ENCODE peak calls at places on chromosomes 2 and 18, in eight cellular contexts. D is CD4-positive, alpha-beta memory T cell; J is HTR-8/SVneo; R is cortex of kidney; V is left ventricle myocardium superior; L is AG04450; Q is HFF-Myc; E is fibroblast of lung. H is an unnamed sample.

GRCh38 chr2:218880749-218881594 is at the start of gene WNT10A:
- DNase-seq in D (no peak), J (no peak), R (no peak), V (no peak), L (no peak), Q (no peak), E (no peak), H (no peak)

GRCh38 chr2:224086226-224086911 is 47.3 kb upstream of the SERPINE2 start:
- DNase-seq in D (no peak), J (peak), R (no peak), V (no peak), L (no peak), Q (peak), E (peak), H (no peak)

GRCh38 chr2:222439692-222440091 is 15.3 kb downstream of the SGPP2 start:
- DNase-seq in D (no peak), J (no peak), R (no peak), V (no peak), L (no peak), Q (no peak), E (no peak), H (no peak)

GRCh38 chr2:96800762-96801463 is 15.2 kb upstream of the CNNM3 start:
- DNase-seq in D (peak), J (peak), R (no peak), V (peak), L (no peak), Q (no peak), E (peak), H (peak)

GRCh38 chr2:227462972-227463931 is 8.7 kb upstream of the AGFG1 start:
- DNase-seq in D (no peak), J (no peak), R (no peak), V (no peak), L (no peak), Q (no peak), E (no peak), H (no peak)

GRCh38 chr18:41938445-41938844 is 16.6 kb upstream of the PIK3C3 start:
- DNase-seq in D (no peak), J (no peak), R (no peak), V (no peak), L (peak), Q (peak), E (peak), H (no peak)

GRCh38 chr2:9178110-9178904 is 28.3 kb upstream of the ASAP2 start:
- DNase-seq in D (no peak), J (no peak), R (no peak), V (no peak), L (no peak), Q (no peak), E (no peak), H (peak)

GRCh38 chr2:17791121-17791902 is 24.9 kb upstream of the MSGN1 start:
- DNase-seq in D (no peak), J (no peak), R (no peak), V (no peak), L (peak), Q (peak), E (peak), H (peak)

GRCh38 chr2:36423172-36423571 is 67.6 kb downstream of the CRIM1 start:
- DNase-seq in D (no peak), J (no peak), R (no peak), V (no peak), L (no peak), Q (no peak), E (no peak), H (peak)

GRCh38 chr2:237648016-237648381 is 20.6 kb downstream of the LRRFIP1 start:
- DNase-seq in D (no peak), J (no peak), R (no peak), V (no peak), L (no peak), Q (no peak), E (no peak), H (no peak)

GRCh38 chr18:69367104-69367503 is 33.6 kb upstream of the DOK6 start:
- DNase-seq in D (no peak), J (no peak), R (no peak), V (no peak), L (no peak), Q (no peak), E (no peak), H (no peak)

GRCh38 chr18:23932385-23933067 is 82.0 kb upstream of the TTC39C start:
- DNase-seq in D (no peak), J (no peak), R (no peak), V (no peak), L (no peak), Q (no peak), E (no peak), H (no peak)

GRCh38 chr2:85755122-85756027 is 1.6 kb downstream of the ATOH8 start:
- DNase-seq in D (peak), J (no peak), R (no peak), V (peak), L (no peak), Q (no peak), E (peak), H (peak)

GRCh38 chr2:216735661-216736060 is 40.3 kb upstream of the IGFBP5 start:
- DNase-seq in D (no peak), J (no peak), R (no peak), V (no peak), L (no peak), Q (no peak), E (no peak), H (no peak)

GRCh38 chr18:39489426-39489825 is 1923.8 kb upstream of the CELF4 start:
- DNase-seq in D (no peak), J (no peak), R (no peak), V (no peak), L (no peak), Q (no peak), E (peak), H (no peak)

GRCh38 chr2:176612736-176613135 is 343.5 kb downstream of the MTX2 start:
- DNase-seq in D (no peak), J (peak), R (no peak), V (no peak), L (no peak), Q (no peak), E (no peak), H (peak)

GRCh38 chr18:76619342-76620315 is 124.6 kb upstream of the ZNF516 start:
- DNase-seq in D (no peak), J (no peak), R (no peak), V (peak), L (no peak), Q (no peak), E (peak), H (no peak)

GRCh38 chr2:68436270-68436669 is 30.8 kb downstream of the FBXO48 start:
- DNase-seq in D (no peak), J (no peak), R (no peak), V (no peak), L (no peak), Q (no peak), E (no peak), H (no peak)

GRCh38 chr18:80175451-80176235 is 66.6 kb downstream of the ADNP2 start:
- DNase-seq in D (peak), J (no peak), R (no peak), V (no peak), L (no peak), Q (no peak), E (no peak), H (no peak)

GRCh38 chr2:218886461-218886947 is 5.9 kb downstream of the WNT10A start:
- DNase-seq in D (no peak), J (no peak), R (no peak), V (no peak), L (no peak), Q (no peak), E (no peak), H (no peak)

GRCh38 chr2:106039634-106040033 is 154.5 kb downstream of the UXS1 start:
- DNase-seq in D (no peak), J (no peak), R (no peak), V (no peak), L (no peak), Q (no peak), E (peak), H (no peak)

GRCh38 chr2:217433522-217433921 is 569.3 kb downstream of the TNS1 start:
- DNase-seq in D (no peak), J (no peak), R (no peak), V (peak), L (no peak), Q (no peak), E (peak), H (no peak)

GRCh38 chr2:32289165-32290054 is 11.7 kb downstream of the YIPF4 start:
- DNase-seq in D (no peak), J (no peak), R (no peak), V (no peak), L (peak), Q (no peak), E (peak), H (no peak)

GRCh38 chr18:60003610-60004185 is 103.9 kb downstream of the PMAIP1 start:
- DNase-seq in D (no peak), J (no peak), R (no peak), V (no peak), L (no peak), Q (no peak), E (no peak), H (no peak)

GRCh38 chr18:24479371-24479770 is 18.9 kb downstream of the HRH4 start:
- DNase-seq in D (no peak), J (no peak), R (no peak), V (no peak), L (no peak), Q (no peak), E (no peak), H (no peak)

GRCh38 chr2:214611015-214611414 is 198.5 kb downstream of the BARD1 start:
- DNase-seq in D (no peak), J (no peak), R (no peak), V (no peak), L (no peak), Q (no peak), E (no peak), H (no peak)

GRCh38 chr18:79507546-79508480 is 112.1 kb downstream of the NFATC1 start:
- DNase-seq in D (no peak), J (no peak), R (no peak), V (peak), L (no peak), Q (no peak), E (peak), H (no peak)

GRCh38 chr18:60883594-60883993 is 449.6 kb upstream of the CDH20 start:
- DNase-seq in D (no peak), J (no peak), R (no peak), V (no peak), L (no peak), Q (no peak), E (no peak), H (no peak)

GRCh38 chr18:74540689-74541421 is 6.6 kb downstream of the CNDP1 start:
- DNase-seq in D (no peak), J (no peak), R (no peak), V (no peak), L (no peak), Q (no peak), E (no peak), H (no peak)

GRCh38 chr2:236871500-236872001 is 214.1 kb upstream of the COPS8 start:
- DNase-seq in D (no peak), J (peak), R (no peak), V (peak), L (peak), Q (peak), E (peak), H (peak)

GRCh38 chr2:108910541-108911396 is 78.3 kb downstream of the EDAR start:
- DNase-seq in D (no peak), J (no peak), R (no peak), V (no peak), L (no peak), Q (no peak), E (no peak), H (no peak)

H was measured in DMS79.